ENCODE peak calls at places on chromosomes 5 and 9, in seven cellular contexts. X is germinal center, Y is COR-L47, Q is cardiac muscle cell, Z is endothelial cell, R is chondrocyte, P is neural crest cell. S is an unnamed sample.

GRCh38 chr9:127950513-127951210 is 13.0 kb upstream of the DPM2 start:
- DNase-seq in X (no peak), Y (no peak), Q (no peak), Z (no peak), R (no peak), P (peak), S (no peak)

GRCh38 chr9:89256690-89257089 is 54.3 kb upstream of the CKS2 start:
- DNase-seq in X (no peak), Y (peak), Q (no peak), Z (no peak), R (no peak), P (no peak), S (no peak)

GRCh38 chr5:171367424-171368370 is 20.0 kb upstream of the NPM1 start:
- DNase-seq in X (no peak), Y (no peak), Q (no peak), Z (no peak), R (peak), P (no peak), S (peak)

GRCh38 chr9:23754551-23754950 is 71.5 kb downstream of the ELAVL2 start:
- DNase-seq in X (no peak), Y (no peak), Q (no peak), Z (no peak), R (no peak), P (no peak), S (no peak)

GRCh38 chr5:765948-766631 is 18.4 kb downstream of the ZDHHC11B start:
- DNase-seq in X (no peak), Y (no peak), Q (no peak), Z (no peak), R (peak), P (no peak), S (no peak)

GRCh38 chr5:151637676-151638075 is 46.5 kb upstream of the FAT2 start:
- DNase-seq in X (no peak), Y (no peak), Q (no peak), Z (no peak), R (no peak), P (no peak), S (no peak)

GRCh38 chr5:33258553-33258952 is 182.2 kb upstream of the TARS1 start:
- DNase-seq in X (no peak), Y (no peak), Q (no peak), Z (no peak), R (no peak), P (no peak), S (no peak)

GRCh38 chr9:26264709-26265601 is 586.7 kb upstream of the TUSC1 start:
- DNase-seq in X (no peak), Y (no peak), Q (no peak), Z (no peak), R (no peak), P (no peak), S (peak)

GRCh38 chr9:3007331-3007730 is 163.4 kb upstream of the PUM3 start:
- DNase-seq in X (no peak), Y (no peak), Q (no peak), Z (no peak), R (no peak), P (no peak), S (no peak)

GRCh38 chr9:91048739-91049138 is 247.1 kb downstream of the SYK start:
- DNase-seq in X (no peak), Y (no peak), Q (no peak), Z (no peak), R (no peak), P (no peak), S (no peak)